ENCODE peak calls at places on chromosomes 7 and 10, in four cellular contexts. One of them, this sample, is unnamed.

GRCh38 chr10:52491246-52492000 is 177.3 kb downstream of the DKK1 start:
- DNase-seq in tibial artery: no peak
- DNase-seq in heart left ventricle: no peak
- DNase-seq in fibroblast of lung: peak; percentile 22
- DNase-seq in this sample: no peak

GRCh38 chr10:60384708-60385398 is 4.8 kb downstream of the ANK3 start:
- DNase-seq in tibial artery: no peak
- DNase-seq in heart left ventricle: peak; percentile 18
- DNase-seq in fibroblast of lung: peak; percentile 94
- DNase-seq in this sample: peak; percentile 86

GRCh38 chr7:39294022-39294421 is 272.2 kb upstream of the YAE1 start:
- DNase-seq in tibial artery: no peak
- DNase-seq in heart left ventricle: no peak
- DNase-seq in fibroblast of lung: no peak
- DNase-seq in this sample: no peak

GRCh38 chr7:76369011-76369410 is 10.2 kb upstream of the YWHAG start:
- DNase-seq in tibial artery: no peak
- DNase-seq in heart left ventricle: no peak
- DNase-seq in fibroblast of lung: no peak
- DNase-seq in this sample: no peak

GRCh38 chr10:114502071-114502470 is 97.8 kb upstream of the AFAP1L2 start:
- DNase-seq in tibial artery: no peak
- DNase-seq in heart left ventricle: no peak
- DNase-seq in fibroblast of lung: no peak
- DNase-seq in this sample: no peak

GRCh38 chr10:68423522-68423921 is 16.4 kb upstream of the RUFY2 start:
- DNase-seq in tibial artery: no peak
- DNase-seq in heart left ventricle: no peak
- DNase-seq in fibroblast of lung: no peak
- DNase-seq in this sample: no peak

GRCh38 chr10:125156196-125156595 is 4.2 kb downstream of the CTBP2 start:
- DNase-seq in tibial artery: peak; percentile 8
- DNase-seq in heart left ventricle: no peak
- DNase-seq in fibroblast of lung: no peak
- DNase-seq in this sample: no peak

GRCh38 chr10:58818889-58819288 is 306.2 kb downstream of the BICC1 start:
- DNase-seq in tibial artery: no peak
- DNase-seq in heart left ventricle: no peak
- DNase-seq in fibroblast of lung: peak; percentile 96
- DNase-seq in this sample: no peak

GRCh38 chr10:106707657-106708056 is 456.8 kb downstream of the SORCS1 start:
- DNase-seq in tibial artery: no peak
- DNase-seq in heart left ventricle: no peak
- DNase-seq in fibroblast of lung: no peak
- DNase-seq in this sample: no peak

GRCh38 chr7:126605553-126605952 is 647.2 kb downstream of the GRM8 start:
- DNase-seq in tibial artery: no peak
- DNase-seq in heart left ventricle: no peak
- DNase-seq in fibroblast of lung: no peak
- DNase-seq in this sample: no peak

GRCh38 chr7:5699951-5700384 is 81.5 kb downstream of the RNF216 start:
- DNase-seq in tibial artery: no peak
- DNase-seq in heart left ventricle: no peak
- DNase-seq in fibroblast of lung: no peak
- DNase-seq in this sample: no peak

GRCh38 chr7:24778543-24779282 is 21.4 kb upstream of the GSDME start:
- DNase-seq in tibial artery: peak; percentile 69
- DNase-seq in heart left ventricle: peak; percentile 30
- DNase-seq in fibroblast of lung: peak; percentile 89
- DNase-seq in this sample: peak; percentile 8

GRCh38 chr7:76512941-76513816 is 2.8 kb downstream of the UPK3B start:
- DNase-seq in tibial artery: no peak
- DNase-seq in heart left ventricle: no peak
- DNase-seq in fibroblast of lung: no peak
- DNase-seq in this sample: no peak

DNA sequence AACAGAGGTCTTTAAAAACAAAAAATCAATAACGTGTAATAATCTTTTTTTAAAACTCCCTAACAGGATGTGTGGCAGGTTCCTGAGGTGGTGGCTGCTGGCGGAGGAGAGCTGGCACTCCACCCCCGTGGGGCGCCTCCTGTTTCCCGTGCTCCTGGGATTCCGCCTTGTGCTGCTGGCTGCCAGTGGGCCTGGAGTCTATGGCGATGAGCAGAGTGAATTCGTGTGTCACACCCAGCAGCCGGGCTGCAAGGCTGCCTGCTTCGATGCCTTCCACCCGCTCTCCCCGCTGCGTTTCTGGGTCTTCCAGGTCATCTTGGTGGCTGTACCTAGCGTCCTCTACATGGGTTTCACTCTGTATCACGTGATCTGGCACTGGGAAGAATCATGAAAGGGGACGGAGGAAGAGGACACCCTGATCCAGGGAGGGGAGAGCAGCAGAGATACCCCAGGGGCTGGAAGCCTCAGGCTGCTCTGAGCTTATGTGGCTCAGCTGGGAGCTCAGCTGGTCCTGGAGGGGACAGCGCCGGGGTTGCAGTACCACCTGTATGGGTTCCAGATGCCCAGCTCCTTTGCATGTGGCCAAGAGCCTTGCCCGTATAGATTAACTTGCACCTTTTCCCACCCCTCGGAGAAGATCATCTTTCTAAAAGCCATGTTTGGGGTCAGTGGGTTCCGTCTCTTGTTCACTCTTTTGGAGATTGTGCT is 16.7 kb upstream of the AZGP1 start:
- DNase-seq in tibial artery: no peak
- DNase-seq in heart left ventricle: no peak
- DNase-seq in fibroblast of lung: no peak
- DNase-seq in this sample: no peak
- H3K4me3 ChIP-seq in tibial artery: no peak overlapping the region
- H3K4me3 ChIP-seq in heart left ventricle: no peak overlapping the region
- H3K4me3 ChIP-seq in fibroblast of lung: no peak overlapping the region
- H3K4me3 ChIP-seq in this sample: no peak overlapping the region

GRCh38 chr10:3525832-3526449 is 259.1 kb downstream of the KLF6 start:
- DNase-seq in tibial artery: peak; percentile 70
- DNase-seq in heart left ventricle: no peak
- DNase-seq in fibroblast of lung: peak; percentile 98
- DNase-seq in this sample: peak; percentile 85

GRCh38 chr10:3527144-3527543 is 257.9 kb downstream of the KLF6 start:
- DNase-seq in tibial artery: no peak
- DNase-seq in heart left ventricle: no peak
- DNase-seq in fibroblast of lung: no peak
- DNase-seq in this sample: no peak

GRCh38 chr10:3523309-3524050 is 261.5 kb downstream of the KLF6 start:
- DNase-seq in tibial artery: no peak
- DNase-seq in heart left ventricle: no peak
- DNase-seq in fibroblast of lung: no peak
- DNase-seq in this sample: no peak

GRCh38 chr10:3526721-3527120 is 258.3 kb downstream of the KLF6 start:
- DNase-seq in tibial artery: no peak
- DNase-seq in heart left ventricle: no peak
- DNase-seq in fibroblast of lung: peak; percentile 91
- DNase-seq in this sample: no peak

GRCh38 chr10:3524086-3524960 is 260.7 kb downstream of the KLF6 start:
- DNase-seq in tibial artery: no peak
- DNase-seq in heart left ventricle: no peak
- DNase-seq in fibroblast of lung: peak; percentile 26
- DNase-seq in this sample: no peak
- TF ChIP-seq CTCF in tibial artery: no peak
- TF ChIP-seq CTCF in heart left ventricle: no peak
- TF ChIP-seq CTCF in fibroblast of lung: no peak
- TF ChIP-seq CTCF in this sample: peak; percentile 2

DNA sequence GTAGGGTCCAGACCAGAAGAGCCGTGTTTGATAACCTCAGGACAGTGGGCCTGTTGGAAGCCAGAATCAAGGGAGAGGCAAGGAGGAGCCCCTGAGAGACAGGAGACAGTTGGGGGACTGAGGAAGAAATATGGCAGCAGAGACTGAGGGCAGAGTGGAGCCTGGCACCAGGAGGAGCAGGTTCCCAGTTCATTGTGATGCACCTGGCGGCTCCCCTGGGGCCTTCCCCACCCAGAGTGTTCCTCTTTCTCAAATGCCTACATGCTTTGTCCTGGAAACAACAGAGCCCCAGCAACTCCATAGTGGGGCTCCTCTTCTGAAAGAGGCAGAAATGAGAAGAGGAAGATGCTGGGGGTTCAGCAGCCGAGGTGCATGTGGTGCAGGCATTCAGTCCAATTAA is 64.3 kb downstream of the PTPRZ1 start:
- DNase-seq in tibial artery: no peak
- DNase-seq in heart left ventricle: no peak
- DNase-seq in fibroblast of lung: no peak
- DNase-seq in this sample: no peak
- H3K4me3 ChIP-seq in tibial artery: no peak overlapping the region
- H3K4me3 ChIP-seq in heart left ventricle: no peak overlapping the region
- H3K4me3 ChIP-seq in fibroblast of lung: no peak overlapping the region
- H3K4me3 ChIP-seq in this sample: no peak overlapping the region

DNA sequence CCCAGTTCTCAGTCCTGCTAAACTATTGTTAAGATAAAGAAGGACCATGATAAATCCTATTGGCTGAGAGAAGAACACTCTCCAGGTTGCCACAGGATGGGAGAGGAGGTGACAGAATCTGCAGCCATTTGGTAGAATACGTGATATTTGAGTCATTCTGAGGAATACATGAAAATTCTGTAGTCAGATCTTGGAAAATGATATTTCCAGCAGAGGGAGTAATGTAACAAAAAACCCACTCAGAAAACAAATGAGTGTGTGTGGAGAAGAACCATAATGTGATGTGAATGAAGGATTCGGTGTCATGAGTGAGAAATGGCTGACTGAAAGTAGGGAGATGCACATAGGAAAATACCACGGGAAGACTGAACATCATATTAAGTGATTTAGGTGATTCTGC is 128.5 kb upstream of the PFKP start:
- DNase-seq in tibial artery: no peak
- DNase-seq in heart left ventricle: no peak
- DNase-seq in fibroblast of lung: peak; percentile 11
- DNase-seq in this sample: no peak
- TF ChIP-seq CTCF in tibial artery: no peak
- TF ChIP-seq CTCF in heart left ventricle: no peak
- TF ChIP-seq CTCF in fibroblast of lung: peak; percentile 20
- TF ChIP-seq CTCF in this sample: peak; percentile 26

GRCh38 chr10:133160813-133161471 is 923 bp downstream of the KNDC1 start:
- DNase-seq in tibial artery: no peak
- DNase-seq in heart left ventricle: no peak
- DNase-seq in fibroblast of lung: no peak
- DNase-seq in this sample: no peak
- H3K4me3 ChIP-seq in tibial artery: peak overlapping the region; percentile 46
- H3K4me3 ChIP-seq in heart left ventricle: peak overlapping the region; percentile 56
- H3K4me3 ChIP-seq in fibroblast of lung: peak overlapping the region; percentile 63
- H3K4me3 ChIP-seq in this sample: peak overlapping the region; percentile 40

GRCh38 chr10:84540022-84540616 is 211.7 kb downstream of the CCSER2 start:
- DNase-seq in tibial artery: no peak
- DNase-seq in heart left ventricle: no peak
- DNase-seq in fibroblast of lung: peak; percentile 40
- DNase-seq in this sample: no peak

GRCh38 chr10:84542552-84542951 is 214.2 kb downstream of the CCSER2 start:
- DNase-seq in tibial artery: no peak
- DNase-seq in heart left ventricle: no peak
- DNase-seq in fibroblast of lung: no peak
- DNase-seq in this sample: no peak

GRCh38 chr10:84543077-84543476 is 214.7 kb downstream of the CCSER2 start:
- DNase-seq in tibial artery: no peak
- DNase-seq in heart left ventricle: no peak
- DNase-seq in fibroblast of lung: no peak
- DNase-seq in this sample: no peak

GRCh38 chr10:84540617-84541288 is 212.4 kb downstream of the CCSER2 start:
- DNase-seq in tibial artery: peak; percentile 42
- DNase-seq in heart left ventricle: peak; percentile 40
- DNase-seq in fibroblast of lung: peak; percentile 41
- DNase-seq in this sample: no peak

DNA sequence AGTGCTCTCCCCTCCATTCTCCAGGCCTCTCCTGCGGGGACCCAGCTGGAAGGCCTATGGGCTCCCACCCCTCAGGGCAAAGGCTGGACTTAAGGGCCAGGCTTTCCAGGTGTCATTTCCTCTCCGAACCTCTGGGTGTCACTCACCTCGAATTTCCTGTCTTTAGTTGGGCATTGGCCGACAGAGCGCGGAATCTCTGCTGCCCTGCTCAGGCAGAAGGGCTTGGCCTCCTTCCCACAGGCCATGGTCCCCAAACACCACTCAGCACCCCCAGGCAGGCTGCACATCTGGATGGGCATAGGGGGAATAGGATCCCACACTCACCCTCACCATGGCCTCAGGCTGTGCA is 212.9 kb downstream of the CCSER2 start:
- DNase-seq in tibial artery: no peak
- DNase-seq in heart left ventricle: no peak
- DNase-seq in fibroblast of lung: no peak
- DNase-seq in this sample: no peak
- TF ChIP-seq CTCF in tibial artery: no peak
- TF ChIP-seq CTCF in heart left ventricle: no peak
- TF ChIP-seq CTCF in fibroblast of lung: no peak
- TF ChIP-seq CTCF in this sample: peak; percentile 37

DNA sequence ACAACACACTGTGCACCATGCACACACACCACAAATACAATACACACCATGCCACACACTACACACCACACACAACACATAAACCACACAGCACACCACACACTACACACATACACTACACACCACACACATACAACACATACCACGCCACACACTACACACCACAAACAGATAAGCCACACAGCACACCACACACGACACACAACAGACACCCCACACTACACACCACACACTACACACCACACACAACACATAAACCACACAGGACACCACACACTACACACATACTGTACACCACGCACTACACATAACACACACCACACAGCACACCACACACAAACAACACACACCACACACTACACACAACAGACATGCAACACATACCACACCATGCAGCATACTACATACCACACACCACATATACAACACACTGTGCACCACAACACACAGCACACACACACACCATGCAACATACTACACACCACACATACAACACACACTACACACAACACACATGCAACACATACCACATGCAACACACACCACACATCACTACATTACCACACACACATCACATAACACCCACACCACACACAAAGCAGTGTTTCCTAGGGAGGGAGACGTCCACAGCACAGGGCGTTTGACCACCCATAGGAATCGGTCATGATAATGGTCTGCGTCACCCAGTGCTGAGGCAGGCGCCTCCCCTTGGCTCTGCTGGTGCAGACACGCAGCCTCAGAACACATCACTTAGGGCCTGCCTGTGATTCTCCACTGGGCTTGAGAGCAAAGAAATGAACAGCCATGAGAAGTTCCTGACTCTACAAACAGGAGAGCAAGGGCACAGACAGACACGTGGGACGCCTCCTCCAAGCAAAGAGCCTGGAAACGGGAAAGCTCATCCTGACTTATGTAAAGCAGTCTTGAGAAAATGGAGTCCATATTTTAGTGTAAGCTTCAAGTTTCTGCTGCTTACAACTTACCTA is 458.3 kb downstream of the PTPRN2 start:
- DNase-seq in tibial artery: no peak
- DNase-seq in heart left ventricle: no peak
- DNase-seq in fibroblast of lung: no peak
- DNase-seq in this sample: no peak
- H3K4me3 ChIP-seq in tibial artery: no peak overlapping the region
- H3K4me3 ChIP-seq in heart left ventricle: no peak overlapping the region
- H3K4me3 ChIP-seq in fibroblast of lung: no peak overlapping the region
- H3K4me3 ChIP-seq in this sample: no peak overlapping the region

This sample was measured in retinal pigment epithelial cell.